ENCODE peak calls at places on chromosomes 3 and 15, in five cellular contexts. F, I, W, Y and V are unnamed samples.

GRCh38 chr3:122577409-122578028 is at the start of gene PARP15:
- DNase-seq in F (no peak), I (no peak), W (no peak), Y (peak; percentile 24), V (peak; percentile 14)

GRCh38 chr3:41956574-41956973 is 5.3 kb downstream of the ULK4 start:
- DNase-seq in F (no peak), I (no peak), W (no peak), Y (no peak), V (no peak)

GRCh38 chr3:132315851-132316250 is 1.4 kb upstream of the ACP3 start:
- DNase-seq in F (no peak), I (no peak), W (no peak), Y (no peak), V (no peak)

GRCh38 chr15:43134157-43134637 is 811 bp downstream of the TMEM62 start:
- DNase-seq in F (no peak), I (no peak), W (no peak), Y (peak; percentile 7), V (no peak)

GRCh38 chr3:39178553-39178952 is 13.8 kb downstream of the XIRP1 start:
- DNase-seq in F (no peak), I (no peak), W (no peak), Y (peak; percentile 71), V (peak; percentile 35)

GRCh38 chr15:27704939-27705514 is 394.1 kb downstream of the OCA2 start:
- DNase-seq in F (no peak), I (no peak), W (no peak), Y (no peak), V (no peak)

GRCh38 chr3:138559134-138559533 is 34.9 kb downstream of the CEP70 start:
- DNase-seq in F (no peak), I (no peak), W (no peak), Y (no peak), V (no peak)

GRCh38 chr3:127428344-127429001 is 140.6 kb upstream of the PRR20G start:
- DNase-seq in F (no peak), I (peak; percentile 5), W (no peak), Y (no peak), V (no peak)

GRCh38 chr3:78414261-78414660 is 1353.5 kb downstream of the ROBO1 start:
- DNase-seq in F (no peak), I (no peak), W (peak; percentile 15), Y (no peak), V (no peak)

GRCh38 chr3:46971742-46972141 is 4.8 kb downstream of the CCDC12 start:
- DNase-seq in F (no peak), I (no peak), W (no peak), Y (no peak), V (no peak)

GRCh38 chr3:132344666-132345280 is 27.6 kb downstream of the ACP3 start:
- DNase-seq in F (no peak), I (peak; percentile 35), W (no peak), Y (no peak), V (peak; percentile 42)

GRCh38 chr3:30435950-30436349 is 170.5 kb upstream of the TGFBR2 start:
- DNase-seq in F (no peak), I (peak; percentile 51), W (no peak), Y (no peak), V (no peak)

GRCh38 chr3:8632402-8633237 is 12.0 kb downstream of the SSUH2 start:
- DNase-seq in F (no peak), I (no peak), W (no peak), Y (no peak), V (no peak)

GRCh38 chr15:22979699-22980188 is 424 bp downstream of the CYFIP1 start:
- DNase-seq in F (peak; percentile 64), I (peak; percentile 15), W (peak; percentile 31), Y (peak; percentile 56), V (peak; percentile 41)

GRCh38 chr3:129795596-129795995 is 97.9 kb downstream of the TMCC1 start:
- DNase-seq in F (peak; percentile 86), I (peak; percentile 27), W (peak; percentile 56), Y (peak; percentile 19), V (peak; percentile 81)

GRCh38 chr15:56320316-56320715 is 44.9 kb upstream of the TEX9 start:
- DNase-seq in F (no peak), I (no peak), W (no peak), Y (no peak), V (no peak)

GRCh38 chr3:157865449-157865862 is 240.8 kb downstream of the SHOX2 start:
- DNase-seq in F (no peak), I (no peak), W (peak; percentile 34), Y (peak; percentile 26), V (peak; percentile 36)

GRCh38 chr3:133821767-133822638 is 16.4 kb downstream of the SRPRB start:
- DNase-seq in F (peak; percentile 89), I (peak; percentile 87), W (peak; percentile 63), Y (peak; percentile 44), V (peak; percentile 93)

GRCh38 chr3:182795383-182795782 is 2.1 kb downstream of the ATP11B start:
- DNase-seq in F (no peak), I (peak; percentile 53), W (peak; percentile 14), Y (no peak), V (peak; percentile 59)

GRCh38 chr15:88890495-88890894 is 4.8 kb downstream of the HAPLN3 start:
- DNase-seq in F (no peak), I (peak; percentile 84), W (no peak), Y (no peak), V (peak; percentile 8)

GRCh38 chr15:63599401-63600000 is 2.3 kb downstream of the FBXL22 start:
- DNase-seq in F (no peak), I (peak; percentile 61), W (peak; percentile 51), Y (peak; percentile 58), V (peak; percentile 37)

GRCh38 chr3:41159581-41160189 is 39.6 kb upstream of the CTNNB1 start:
- DNase-seq in F (no peak), I (no peak), W (no peak), Y (no peak), V (peak; percentile 10)

GRCh38 chr3:112003321-112004080 is 4.8 kb downstream of the TAGLN3 start:
- DNase-seq in F (no peak), I (no peak), W (no peak), Y (no peak), V (no peak)